ENCODE peak calls at places on chromosomes 13 and 19, in eight cellular contexts. I, E, V, Y, O, T, L and U are unnamed samples.

GRCh38 chr13:24152292-24153214 is 8.0 kb upstream of the SPATA13 start:
- DNase-seq in T (no peak), O (no peak), E (no peak), V (no peak), I (no peak), Y (no peak), L (no peak), U (peak)

GRCh38 chr19:18306903-18307681 is 15.8 kb downstream of the LSM4 start:
- DNase-seq in V (no peak), T (no peak), E (no peak), Y (peak), I (no peak), O (peak), L (no peak), U (no peak)

GRCh38 chr13:27172495-27172842 is 858 bp upstream of the USP12 start:
- DNase-seq in Y (peak), I (no peak), O (no peak), T (no peak), V (no peak), E (no peak), L (peak), U (no peak)

GRCh38 chr19:57437931-57438330 is 2.8 kb downstream of the ZNF749 start:
- DNase-seq in I (no peak), T (no peak), L (peak), O (no peak), V (no peak), Y (no peak), E (no peak), U (no peak)

GRCh38 chr13:72530471-72530870 is 197.0 kb downstream of the MZT1 start:
- DNase-seq in T (no peak), I (no peak), L (no peak), E (no peak), V (no peak), Y (no peak), O (no peak), U (no peak)

GRCh38 chr19:33872445-33873320 is 76.0 kb downstream of the KCTD15 start:
- DNase-seq in V (no peak), L (no peak), O (no peak), T (no peak), E (no peak), Y (no peak), I (no peak), U (no peak)

GRCh38 chr13:113086991-113087922 is 18.3 kb upstream of the F7 start:
- DNase-seq in O (no peak), I (no peak), L (no peak), E (no peak), Y (no peak), V (no peak), T (no peak), U (no peak)

GRCh38 chr13:46341112-46341711 is 45.8 kb downstream of the RUBCNL start:
- DNase-seq in I (no peak), Y (no peak), E (peak), L (peak), O (no peak), T (no peak), V (no peak), U (no peak)

GRCh38 chr13:88042489-88042888 is 371.3 kb downstream of the SLITRK5 start:
- DNase-seq in O (no peak), E (no peak), I (no peak), T (no peak), Y (no peak), L (no peak), V (no peak), U (no peak)

GRCh38 chr13:44576396-44577235 is 486 bp upstream of the TSC22D1 start:
- DNase-seq in E (no peak), L (peak), Y (peak), O (peak), T (no peak), I (no peak), V (no peak), U (no peak)

GRCh38 chr19:54439174-54439851 is 9.7 kb upstream of the LENG8 start:
- DNase-seq in O (no peak), E (no peak), L (peak), V (no peak), Y (peak), T (no peak), I (no peak), U (no peak)

GRCh38 chr13:24264976-24265375 is 44.4 kb upstream of the C1QTNF9 start:
- DNase-seq in I (peak), O (peak), E (no peak), Y (no peak), L (no peak), T (no peak), V (no peak), U (no peak)

GRCh38 chr13:19888799-19889198 is 25.4 kb upstream of the ZMYM5 start:
- DNase-seq in L (peak), V (no peak), Y (no peak), T (no peak), I (no peak), E (no peak), O (no peak), U (no peak)

GRCh38 chr13:34044660-34045080 is 226.7 kb downstream of the RFC3 start:
- DNase-seq in Y (no peak), L (peak), E (no peak), V (no peak), O (no peak), T (no peak), I (no peak), U (peak)

GRCh38 chr13:43136940-43137574 is 113.7 kb downstream of the DNAJC15 start:
- DNase-seq in T (no peak), V (no peak), O (no peak), L (peak), E (no peak), Y (no peak), I (no peak), U (no peak)

GRCh38 chr13:30974350-30974749 is 41.9 kb downstream of the TEX26 start:
- DNase-seq in I (no peak), O (no peak), T (no peak), L (no peak), E (no peak), Y (no peak), V (no peak), U (no peak)

GRCh38 chr13:98372886-98373285 is 195.8 kb upstream of the RNF113B start:
- DNase-seq in V (no peak), Y (no peak), L (no peak), E (no peak), I (no peak), T (no peak), O (no peak), U (no peak)

GRCh38 chr13:98262307-98262706 is 85.2 kb upstream of the RNF113B start:
- DNase-seq in Y (no peak), I (no peak), O (no peak), L (no peak), E (no peak), V (no peak), T (no peak), U (no peak)

GRCh38 chr13:104773775-104774174 is 1707.6 kb upstream of the SLC10A2 start:
- DNase-seq in T (peak), I (no peak), O (no peak), L (peak), E (peak), Y (no peak), V (peak), U (peak)

GRCh38 chr13:77318741-77319140 is 8.2 kb downstream of the MYCBP2 start:
- DNase-seq in V (no peak), T (no peak), L (no peak), E (no peak), O (no peak), Y (no peak), I (no peak), U (no peak)

GRCh38 chr13:49421391-49421790 is 22.5 kb downstream of the CAB39L start:
- DNase-seq in E (no peak), Y (no peak), O (no peak), I (no peak), V (no peak), L (no peak), T (no peak), U (peak)

GRCh38 chr13:87153371-87153770 is 517.8 kb upstream of the SLITRK5 start:
- DNase-seq in L (no peak), V (no peak), I (no peak), O (no peak), T (no peak), Y (no peak), E (no peak), U (no peak)

GRCh38 chr13:22211876-22212275 is 541.0 kb downstream of the FGF9 start:
- DNase-seq in T (no peak), I (no peak), Y (no peak), V (no peak), O (no peak), L (no peak), E (no peak), U (no peak)

GRCh38 chr13:81395368-81395767 is 1054.4 kb upstream of the SPRY2 start:
- DNase-seq in V (no peak), T (peak), Y (no peak), L (no peak), E (peak), O (no peak), I (no peak), U (no peak)